ENCODE peak calls at places on chromosomes 7 and 10, in five cellular contexts. One of them, this sample, is unnamed.

GRCh38 chr10:44857363-44858016 is 53.6 kb upstream of the TMEM72 start:
- DNase-seq in pancreas: peak; percentile 48
- DNase-seq in upper lobe of left lung: no peak
- DNase-seq in mesenchymal stem cell: peak; percentile 78
- DNase-seq in psoas muscle: peak; percentile 58
- DNase-seq in this sample: peak; percentile 91

GRCh38 chr10:74738985-74739567 is 87.3 kb upstream of the KAT6B start:
- DNase-seq in mesenchymal stem cell: peak; percentile 16
- DNase-seq in psoas muscle: no peak
- DNase-seq in pancreas: peak; percentile 21
- DNase-seq in upper lobe of left lung: no peak
- DNase-seq in this sample: peak; percentile 42

GRCh38 chr7:134836447-134836846 is 57.0 kb downstream of the CALD1 start:
- DNase-seq in pancreas: no peak
- DNase-seq in psoas muscle: no peak
- DNase-seq in upper lobe of left lung: no peak
- DNase-seq in mesenchymal stem cell: peak; percentile 94
- DNase-seq in this sample: peak; percentile 96

GRCh38 chr10:128854965-128855364 is 612.1 kb upstream of the MGMT start:
- DNase-seq in psoas muscle: peak; percentile 77
- DNase-seq in mesenchymal stem cell: no peak
- DNase-seq in pancreas: peak; percentile 50
- DNase-seq in upper lobe of left lung: no peak
- DNase-seq in this sample: peak; percentile 62

GRCh38 chr10:15439381-15439837 is 68.3 kb upstream of the FAM171A1 start:
- DNase-seq in pancreas: no peak
- DNase-seq in psoas muscle: peak; percentile 21
- DNase-seq in mesenchymal stem cell: peak; percentile 71
- DNase-seq in upper lobe of left lung: no peak
- DNase-seq in this sample: peak; percentile 49

GRCh38 chr7:155944901-155945300 is 132.6 kb upstream of the SHH start:
- DNase-seq in psoas muscle: no peak
- DNase-seq in upper lobe of left lung: no peak
- DNase-seq in mesenchymal stem cell: no peak
- DNase-seq in pancreas: no peak
- DNase-seq in this sample: no peak

GRCh38 chr10:58517481-58518355 is 5.0 kb downstream of the BICC1 start:
- DNase-seq in psoas muscle: no peak
- DNase-seq in mesenchymal stem cell: no peak
- DNase-seq in upper lobe of left lung: no peak
- DNase-seq in pancreas: no peak
- DNase-seq in this sample: no peak

GRCh38 chr7:14596421-14596820 is 306.1 kb downstream of the DGKB start:
- DNase-seq in psoas muscle: no peak
- DNase-seq in pancreas: no peak
- DNase-seq in mesenchymal stem cell: no peak
- DNase-seq in upper lobe of left lung: no peak
- DNase-seq in this sample: no peak

GRCh38 chr7:27185013-27185707 is at the start of gene HOXA11:
- DNase-seq in upper lobe of left lung: peak; percentile 58
- DNase-seq in pancreas: peak; percentile 13
- DNase-seq in psoas muscle: no peak
- DNase-seq in mesenchymal stem cell: peak; percentile 76
- DNase-seq in this sample: no peak

GRCh38 chr7:118563311-118563710 is 338.8 kb downstream of the ANKRD7 start:
- DNase-seq in upper lobe of left lung: no peak
- DNase-seq in pancreas: no peak
- DNase-seq in mesenchymal stem cell: no peak
- DNase-seq in psoas muscle: no peak
- DNase-seq in this sample: no peak

GRCh38 chr7:97442-97841 is 94.9 kb upstream of the FAM20C start:
- DNase-seq in mesenchymal stem cell: no peak
- DNase-seq in pancreas: no peak
- DNase-seq in psoas muscle: no peak
- DNase-seq in upper lobe of left lung: no peak
- DNase-seq in this sample: no peak

GRCh38 chr10:114940735-114941134 is 2.7 kb downstream of the TRUB1 start:
- DNase-seq in pancreas: no peak
- DNase-seq in psoas muscle: no peak
- DNase-seq in mesenchymal stem cell: peak; percentile 45
- DNase-seq in upper lobe of left lung: no peak
- DNase-seq in this sample: peak; percentile 34

GRCh38 chr10:68208424-68209042 is 23.4 kb downstream of the ATOH7 start:
- DNase-seq in mesenchymal stem cell: peak; percentile 82
- DNase-seq in upper lobe of left lung: no peak
- DNase-seq in pancreas: peak; percentile 31
- DNase-seq in psoas muscle: no peak
- DNase-seq in this sample: peak; percentile 84

GRCh38 chr7:27202018-27202740 is 2.3 kb upstream of the HOXA13 start:
- DNase-seq in mesenchymal stem cell: peak; percentile 18
- DNase-seq in pancreas: no peak
- DNase-seq in psoas muscle: no peak
- DNase-seq in upper lobe of left lung: peak; percentile 22
- DNase-seq in this sample: no peak

GRCh38 chr10:118472961-118473675 is 122.3 kb downstream of the PRLHR start:
- DNase-seq in mesenchymal stem cell: no peak
- DNase-seq in psoas muscle: no peak
- DNase-seq in pancreas: no peak
- DNase-seq in upper lobe of left lung: no peak
- DNase-seq in this sample: no peak
- H3K36me3 ChIP-seq in mesenchymal stem cell: no peaks in the 10 kb centered on the region
- H3K36me3 ChIP-seq in psoas muscle: no peaks in the 10 kb centered on the region
- H3K36me3 ChIP-seq in pancreas: no peaks in the 10 kb centered on the region
- H3K36me3 ChIP-seq in upper lobe of left lung: no peaks in the 10 kb centered on the region
- H3K36me3 ChIP-seq in this sample: no peaks in the 10 kb centered on the region

GRCh38 chr7:42237891-42238531 is 1.0 kb upstream of the GLI3 start:
- DNase-seq in psoas muscle: peak; percentile 80
- DNase-seq in mesenchymal stem cell: peak; percentile 79
- DNase-seq in pancreas: peak; percentile 52
- DNase-seq in upper lobe of left lung: no peak
- DNase-seq in this sample: peak; percentile 12
- H3K27ac ChIP-seq in psoas muscle: peak overlapping the region; percentile 81
- H3K27ac ChIP-seq in mesenchymal stem cell: peak overlapping the region; percentile 79
- H3K27ac ChIP-seq in pancreas: peak overlapping the region; percentile 27
- H3K27ac ChIP-seq in upper lobe of left lung: peak overlapping the region; percentile 88
- H3K27ac ChIP-seq in this sample: peak overlapping the region; percentile 88

GRCh38 chr7:149620961-149621360 is 123.4 kb upstream of the ZNF746 start:
- DNase-seq in psoas muscle: no peak
- DNase-seq in upper lobe of left lung: peak; percentile 74
- DNase-seq in mesenchymal stem cell: no peak
- DNase-seq in pancreas: no peak
- DNase-seq in this sample: no peak
- H3K36me3 ChIP-seq in psoas muscle: peaks cover 53% of the 10 kb centered on the region
- H3K36me3 ChIP-seq in upper lobe of left lung: peaks cover 26% of the 10 kb centered on the region
- H3K36me3 ChIP-seq in mesenchymal stem cell: peaks cover 54% of the 10 kb centered on the region
- H3K36me3 ChIP-seq in pancreas: no peaks in the 10 kb centered on the region
- H3K36me3 ChIP-seq in this sample: peaks cover 25% of the 10 kb centered on the region

GRCh38 chr10:71834343-71834674 is 16.7 kb downstream of the PSAP start:
- DNase-seq in psoas muscle: no peak
- DNase-seq in mesenchymal stem cell: no peak
- DNase-seq in pancreas: no peak
- DNase-seq in upper lobe of left lung: no peak
- DNase-seq in this sample: no peak
- H3K27ac ChIP-seq in psoas muscle: peak overlapping the region; percentile 53
- H3K27ac ChIP-seq in mesenchymal stem cell: no peak overlapping the region
- H3K27ac ChIP-seq in pancreas: no peak overlapping the region
- H3K27ac ChIP-seq in upper lobe of left lung: no peak overlapping the region
- H3K27ac ChIP-seq in this sample: no peak overlapping the region

GRCh38 chr10:91860885-91861284 is 48.4 kb downstream of the FGFBP3 start:
- DNase-seq in psoas muscle: no peak
- DNase-seq in pancreas: no peak
- DNase-seq in mesenchymal stem cell: no peak
- DNase-seq in upper lobe of left lung: no peak
- DNase-seq in this sample: no peak

DNA sequence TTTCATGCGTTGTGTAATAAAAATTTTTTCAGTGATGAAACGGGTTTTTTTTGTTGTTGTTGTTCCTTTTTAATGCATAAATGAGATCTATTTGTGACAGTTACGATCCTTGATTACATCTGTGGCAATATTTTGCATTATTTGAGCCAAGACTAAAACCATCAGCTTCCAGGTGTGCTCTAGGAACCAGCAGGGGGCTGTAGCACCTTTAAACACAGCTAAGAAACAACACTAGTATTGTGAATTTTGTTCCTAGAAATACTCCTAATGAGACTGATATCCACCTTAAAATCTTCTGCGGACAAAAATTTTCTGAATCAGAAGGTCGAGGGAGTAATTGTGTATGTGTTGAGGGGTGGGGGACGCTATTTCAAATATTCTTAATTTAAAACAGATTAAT is 52.6 kb downstream of the FGFBP3 start:
- DNase-seq in mesenchymal stem cell: peak; percentile 14
- DNase-seq in psoas muscle: no peak
- DNase-seq in upper lobe of left lung: no peak
- DNase-seq in pancreas: no peak
- DNase-seq in this sample: peak; percentile 29
- H3K36me3 ChIP-seq in mesenchymal stem cell: peaks cover 91% of the 10 kb centered on the region
- H3K36me3 ChIP-seq in psoas muscle: peaks cover 100% of the 10 kb centered on the region
- H3K36me3 ChIP-seq in upper lobe of left lung: peaks cover 45% of the 10 kb centered on the region
- H3K36me3 ChIP-seq in pancreas: peaks cover 3% of the 10 kb centered on the region
- H3K36me3 ChIP-seq in this sample: peaks cover 89% of the 10 kb centered on the region

GRCh38 chr7:66095010-66095409 is 19.4 kb downstream of the ASL start:
- DNase-seq in pancreas: no peak
- DNase-seq in upper lobe of left lung: no peak
- DNase-seq in psoas muscle: no peak
- DNase-seq in mesenchymal stem cell: no peak
- DNase-seq in this sample: no peak
- H3K27ac ChIP-seq in pancreas: no peak overlapping the region
- H3K27ac ChIP-seq in upper lobe of left lung: no peak overlapping the region
- H3K27ac ChIP-seq in psoas muscle: no peak overlapping the region
- H3K27ac ChIP-seq in mesenchymal stem cell: no peak overlapping the region
- H3K27ac ChIP-seq in this sample: no peak overlapping the region

GRCh38 chr10:96718304-96718990 is 1.9 kb downstream of the PIK3AP1 start:
- DNase-seq in mesenchymal stem cell: no peak
- DNase-seq in pancreas: no peak
- DNase-seq in upper lobe of left lung: no peak
- DNase-seq in psoas muscle: no peak
- DNase-seq in this sample: no peak

GRCh38 chr10:96714856-96715255 is 5.5 kb downstream of the PIK3AP1 start:
- DNase-seq in psoas muscle: no peak
- DNase-seq in pancreas: no peak
- DNase-seq in upper lobe of left lung: no peak
- DNase-seq in mesenchymal stem cell: no peak
- DNase-seq in this sample: no peak

GRCh38 chr10:96714031-96714590 is 6.2 kb downstream of the PIK3AP1 start:
- DNase-seq in mesenchymal stem cell: no peak
- DNase-seq in upper lobe of left lung: no peak
- DNase-seq in psoas muscle: no peak
- DNase-seq in pancreas: no peak
- DNase-seq in this sample: no peak

GRCh38 chr10:96719205-96719604 is 1.1 kb downstream of the PIK3AP1 start:
- DNase-seq in pancreas: no peak
- DNase-seq in upper lobe of left lung: no peak
- DNase-seq in mesenchymal stem cell: no peak
- DNase-seq in psoas muscle: no peak
- DNase-seq in this sample: no peak

GRCh38 chr10:96716396-96716795 is 3.9 kb downstream of the PIK3AP1 start:
- DNase-seq in psoas muscle: no peak
- DNase-seq in mesenchymal stem cell: no peak
- DNase-seq in pancreas: no peak
- DNase-seq in upper lobe of left lung: no peak
- DNase-seq in this sample: no peak
- H3K36me3 ChIP-seq in psoas muscle: no peaks in the 10 kb centered on the region
- H3K36me3 ChIP-seq in mesenchymal stem cell: no peaks in the 10 kb centered on the region
- H3K36me3 ChIP-seq in pancreas: no peaks in the 10 kb centered on the region
- H3K36me3 ChIP-seq in upper lobe of left lung: no peaks in the 10 kb centered on the region
- H3K36me3 ChIP-seq in this sample: no peaks in the 10 kb centered on the region

GRCh38 chr7:50857804-50858203 is 75.1 kb upstream of the GRB10 start:
- DNase-seq in pancreas: no peak
- DNase-seq in upper lobe of left lung: no peak
- DNase-seq in psoas muscle: no peak
- DNase-seq in mesenchymal stem cell: no peak
- DNase-seq in this sample: no peak
- H3K27ac ChIP-seq in pancreas: no peak overlapping the region
- H3K27ac ChIP-seq in upper lobe of left lung: no peak overlapping the region
- H3K27ac ChIP-seq in psoas muscle: no peak overlapping the region
- H3K27ac ChIP-seq in mesenchymal stem cell: no peak overlapping the region
- H3K27ac ChIP-seq in this sample: no peak overlapping the region

GRCh38 chr7:30713397-30713796 is 31.1 kb upstream of the CRHR2 start:
- DNase-seq in psoas muscle: no peak
- DNase-seq in mesenchymal stem cell: peak; percentile 26
- DNase-seq in pancreas: no peak
- DNase-seq in upper lobe of left lung: no peak
- DNase-seq in this sample: no peak

GRCh38 chr7:30708412-30708811 is 26.2 kb upstream of the CRHR2 start:
- DNase-seq in pancreas: no peak
- DNase-seq in upper lobe of left lung: no peak
- DNase-seq in psoas muscle: no peak
- DNase-seq in mesenchymal stem cell: no peak
- DNase-seq in this sample: no peak

GRCh38 chr7:30709549-30709948 is 27.3 kb upstream of the CRHR2 start:
- DNase-seq in psoas muscle: no peak
- DNase-seq in pancreas: no peak
- DNase-seq in mesenchymal stem cell: no peak
- DNase-seq in upper lobe of left lung: no peak
- DNase-seq in this sample: no peak

GRCh38 chr7:30708983-30709382 is 26.7 kb upstream of the CRHR2 start:
- DNase-seq in pancreas: no peak
- DNase-seq in psoas muscle: peak; percentile 64
- DNase-seq in upper lobe of left lung: no peak
- DNase-seq in mesenchymal stem cell: peak; percentile 36
- DNase-seq in this sample: peak; percentile 85

DNA sequence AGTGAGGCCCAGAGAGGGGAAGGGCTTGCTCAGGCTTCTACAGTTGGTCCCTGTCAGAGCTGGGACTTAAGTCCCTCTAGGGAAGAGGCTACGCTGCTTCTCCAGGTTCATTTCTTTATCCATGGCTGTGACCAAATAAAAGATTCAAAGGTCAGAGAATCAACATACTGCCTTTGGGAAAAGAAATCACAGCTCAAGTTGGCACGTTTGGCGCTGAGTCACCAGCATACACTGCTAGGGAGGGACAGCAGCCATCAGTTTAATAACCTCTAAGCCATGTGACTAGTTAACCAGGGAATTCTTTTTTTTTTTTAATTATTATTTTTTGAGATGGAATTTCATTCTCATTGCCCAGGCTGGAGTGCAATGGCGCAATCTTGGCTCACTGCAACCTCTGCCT is 28.4 kb upstream of the CRHR2 start:
- DNase-seq in psoas muscle: peak; percentile 42
- DNase-seq in pancreas: no peak
- DNase-seq in upper lobe of left lung: no peak
- DNase-seq in mesenchymal stem cell: no peak
- DNase-seq in this sample: peak; percentile 13
- H3K36me3 ChIP-seq in psoas muscle: no peaks in the 10 kb centered on the region
- H3K36me3 ChIP-seq in pancreas: no peaks in the 10 kb centered on the region
- H3K36me3 ChIP-seq in upper lobe of left lung: no peaks in the 10 kb centered on the region
- H3K36me3 ChIP-seq in mesenchymal stem cell: no peaks in the 10 kb centered on the region
- H3K36me3 ChIP-seq in this sample: no peaks in the 10 kb centered on the region